ENCODE peak calls at places on chromosomes 7 and 10, in eight cellular contexts. B is WTC11, Q is endothelial cell of umbilical vein, Y is A549, E is HCT116, J is HepG2, P is K562, K is SK-N-SH. S is an unnamed sample.

GRCh38 chr7:151648429-151648828 is 128.7 kb upstream of the RHEB start:
- DNase-seq in J (no peak), E (no peak), B (no peak), Y (no peak), Q (no peak), P (no peak), K (no peak), S (no peak)

GRCh38 chr10:43461950-43462349 is 25.0 kb downstream of the ZNF487 start:
- DNase-seq in K (peak), E (peak), B (no peak), Q (peak), Y (peak), P (peak), J (peak), S (no peak)

GRCh38 chr7:3780016-3780415 is 479.0 kb downstream of the SDK1 start:
- DNase-seq in P (no peak), Q (no peak), J (no peak), E (no peak), B (no peak), Y (no peak), K (no peak), S (no peak)

GRCh38 chr7:21367081-21367480 is 60.8 kb upstream of the SP4 start:
- DNase-seq in Y (peak), E (no peak), Q (peak), B (no peak), J (no peak), K (no peak), P (no peak), S (no peak)

GRCh38 chr7:21293771-21294170 is 134.1 kb upstream of the SP4 start:
- DNase-seq in J (no peak), Q (no peak), K (no peak), B (no peak), Y (no peak), P (no peak), E (no peak), S (no peak)

GRCh38 chr10:9792181-9792580 is 1225.5 kb upstream of the CELF2 start:
- DNase-seq in Y (no peak), Q (no peak), K (no peak), P (no peak), E (no peak), B (no peak), J (no peak), S (no peak)

GRCh38 chr10:69073025-69073424 is 14.9 kb upstream of the SRGN start:
- DNase-seq in K (no peak), E (no peak), P (no peak), J (no peak), B (no peak), Q (no peak), Y (no peak), S (no peak)

GRCh38 chr7:22885824-22886255 is 63.2 kb upstream of the TOMM7 start:
- DNase-seq in P (peak), J (no peak), K (no peak), Q (no peak), B (no peak), E (no peak), Y (no peak), S (peak)

GRCh38 chr7:91020611-91021385 is 243.4 kb upstream of the FZD1 start:
- DNase-seq in K (no peak), Q (no peak), B (no peak), J (no peak), P (no peak), E (no peak), Y (no peak), S (no peak)

GRCh38 chr10:49628599-49628998 is 14.8 kb downstream of the CHAT start:
- DNase-seq in P (no peak), J (no peak), K (no peak), Y (no peak), E (no peak), Q (no peak), B (peak), S (no peak)

GRCh38 chr7:55575733-55576132 is 3.4 kb upstream of the VOPP1 start:
- DNase-seq in Q (no peak), Y (no peak), E (no peak), K (no peak), J (no peak), B (no peak), P (peak), S (no peak)

GRCh38 chr7:35716038-35716803 is 21.3 kb upstream of the HERPUD2 start:
- DNase-seq in J (no peak), B (no peak), Y (no peak), E (no peak), Q (peak), K (peak), P (no peak), S (no peak)

GRCh38 chr10:119502214-119502613 is 40.3 kb downstream of the RGS10 start:
- DNase-seq in Q (no peak), J (no peak), E (no peak), B (no peak), Y (no peak), K (no peak), P (no peak), S (no peak)

GRCh38 chr10:70193391-70193844 is 23.1 kb upstream of the SAR1A start:
- DNase-seq in B (no peak), E (no peak), Q (no peak), K (no peak), Y (no peak), P (peak), J (no peak), S (no peak)

GRCh38 chr7:117157121-117157870 is 165.6 kb downstream of the WNT2 start:
- DNase-seq in Q (peak), J (no peak), B (no peak), E (no peak), Y (peak), K (peak), P (peak), S (no peak)

GRCh38 chr10:83372646-83373045 is 766.7 kb upstream of the GHITM start:
- DNase-seq in K (no peak), J (no peak), B (no peak), Q (no peak), P (no peak), Y (no peak), E (no peak), S (no peak)

GRCh38 chr10:102410427-102411073 is 8.0 kb downstream of the PSD start:
- DNase-seq in Y (no peak), E (no peak), P (no peak), B (peak), K (peak), J (no peak), Q (no peak), S (no peak)

GRCh38 chr10:71394926-71395562 is 1.7 kb upstream of the CDH23 start:
- DNase-seq in B (no peak), P (no peak), Q (no peak), E (no peak), Y (no peak), J (no peak), K (no peak), S (no peak)

GRCh38 chr10:71397340-71398212 is 856 bp downstream of the CDH23 start:
- DNase-seq in Q (no peak), B (peak), P (no peak), Y (no peak), K (peak), E (no peak), J (no peak), S (no peak)

GRCh38 chr10:71396084-71396713 is 521 bp upstream of the CDH23 start:
- DNase-seq in Q (no peak), E (no peak), Y (peak), P (peak), J (no peak), B (peak), K (peak), S (no peak)

GRCh38 chr10:71395621-71396020 is 1.1 kb upstream of the CDH23 start:
- DNase-seq in B (no peak), P (no peak), Y (peak), E (no peak), Q (no peak), K (peak), J (no peak), S (no peak)

GRCh38 chr10:71396714-71397339 is at the start of gene CDH23:
- DNase-seq in P (peak), Y (peak), E (no peak), K (peak), Q (no peak), B (peak), J (no peak), S (no peak)
- TF ChIP-seq MAX in P (no peak), Y (no peak), E (no peak), K (no peak), Q (no peak), B (no peak), J (no peak), S (no peak)

GRCh38 chr7:40374575-40374974 is 239.8 kb downstream of the SUGCT start:
- DNase-seq in B (no peak), E (no peak), K (no peak), Y (no peak), Q (no peak), P (no peak), J (no peak), S (no peak)
- TF ChIP-seq MAX in B (no peak), E (no peak), K (no peak), Y (no peak), Q (no peak), P (no peak), J (no peak), S (no peak)

DNA sequence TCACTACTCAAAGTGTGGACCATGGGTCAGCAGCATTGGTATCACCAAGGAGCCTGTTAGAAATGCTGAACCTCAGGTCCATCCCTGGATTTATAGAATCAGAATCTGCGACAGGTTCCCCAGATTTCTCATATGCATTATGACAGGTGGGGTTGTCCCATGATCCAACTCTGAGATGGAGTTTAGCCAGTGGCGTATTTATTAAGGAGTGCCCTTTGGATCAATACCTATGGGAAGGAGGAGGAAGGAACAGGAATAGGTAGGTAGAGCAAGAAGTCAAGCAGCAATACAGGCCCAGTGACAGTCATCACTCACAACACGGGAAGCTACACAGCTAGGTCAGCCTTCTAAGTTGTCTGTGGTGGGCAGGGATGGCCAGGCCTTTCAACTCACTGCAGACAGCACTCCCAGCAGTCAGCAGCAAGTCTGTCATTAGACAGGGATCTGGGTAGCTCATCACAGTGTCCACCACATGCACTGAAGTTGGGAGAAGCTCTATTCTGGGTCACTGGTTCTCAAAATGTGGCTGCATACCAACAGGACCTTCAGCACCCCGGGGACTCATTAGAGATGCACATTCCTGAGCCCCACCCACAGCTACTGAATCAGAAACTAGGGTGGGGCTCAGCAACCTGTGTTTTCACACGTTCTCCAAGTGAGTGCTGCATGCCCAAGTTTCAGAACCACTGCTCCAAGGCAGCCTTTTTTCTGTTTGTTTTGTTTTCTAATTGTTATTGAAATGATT is 532.3 kb upstream of the GALNT17 start:
- DNase-seq in Y (no peak), J (no peak), B (no peak), P (no peak), E (no peak), K (no peak), Q (no peak), S (no peak)
- TF ChIP-seq MAX in Y (no peak), J (no peak), B (no peak), P (no peak), E (no peak), K (no peak), Q (no peak), S (no peak)

GRCh38 chr10:71804067-71804466 is 30.7 kb upstream of the VSIR start:
- DNase-seq in J (no peak), Q (no peak), P (no peak), K (no peak), Y (no peak), B (no peak), E (no peak), S (no peak)
- TF ChIP-seq MAX in J (no peak), Q (no peak), P (no peak), K (no peak), Y (no peak), B (no peak), E (no peak), S (no peak)

GRCh38 chr10:96596422-96597407 is 9.9 kb upstream of the TM9SF3 start:
- DNase-seq in B (no peak), E (no peak), P (no peak), Q (no peak), Y (no peak), K (no peak), J (peak), S (no peak)
- TF ChIP-seq MAX in B (no peak), E (no peak), P (no peak), Q (no peak), Y (no peak), K (no peak), J (no peak), S (no peak)

DNA sequence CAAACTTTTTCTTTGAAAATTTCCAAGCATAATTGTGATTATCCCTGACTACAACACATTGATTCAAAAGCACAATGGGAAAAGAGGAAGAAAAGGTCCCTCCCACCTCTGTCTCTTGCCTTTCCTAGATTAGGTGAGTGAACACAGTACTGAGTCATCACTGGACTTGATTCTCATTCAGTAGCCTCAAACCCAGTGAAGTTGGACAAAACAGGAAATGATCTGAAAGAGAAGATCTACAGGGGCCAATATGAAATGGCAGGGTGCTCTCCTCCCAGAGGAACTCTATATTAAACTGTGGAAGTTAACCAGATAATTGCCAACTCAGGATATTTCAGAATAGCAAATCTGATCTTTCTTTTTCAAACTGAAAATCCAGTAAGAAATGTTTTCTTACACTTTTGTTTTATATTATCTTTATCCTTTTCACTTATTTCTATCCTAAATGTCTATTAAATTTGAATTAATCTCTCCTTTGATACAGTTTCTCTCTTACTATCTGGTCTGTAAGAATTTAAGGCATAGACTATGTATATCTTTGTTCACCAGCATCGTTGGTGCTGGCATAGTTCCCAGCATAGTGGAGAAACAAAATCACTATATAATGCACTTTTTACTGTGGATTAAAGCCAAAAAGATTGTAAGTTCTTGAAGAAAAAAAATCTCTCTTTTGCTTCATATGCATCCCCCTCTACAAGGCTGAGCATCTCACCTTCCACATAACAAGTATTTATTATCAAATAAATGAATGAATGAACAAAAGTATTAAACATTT is 41.4 kb upstream of the IKZF1 start:
- DNase-seq in B (no peak), Y (no peak), E (no peak), Q (no peak), J (no peak), K (no peak), P (peak), S (no peak)
- TF ChIP-seq MAX in B (no peak), Y (no peak), E (no peak), Q (no peak), J (no peak), K (no peak), P (no peak), S (no peak)

S was measured in GM12878.